ENCODE peak calls at places on chromosomes 5 and 9, in four cellular contexts. One of them, this sample, is unnamed.

GRCh38 chr5:72237879-72238278 is 82.2 kb downstream of the MRPS27 start:
- DNase-seq in right cardiac atrium: no peak
- DNase-seq in right atrium auricular region: no peak
- DNase-seq in A549: no peak
- DNase-seq in this sample: no peak

GRCh38 chr5:141597394-141597793 is 21.4 kb downstream of the DIAPH1 start:
- DNase-seq in right cardiac atrium: no peak
- DNase-seq in A549: no peak
- DNase-seq in right atrium auricular region: no peak
- DNase-seq in this sample: no peak

GRCh38 chr9:118577121-118577520 is 792.1 kb downstream of the BRINP1 start:
- DNase-seq in right cardiac atrium: no peak
- DNase-seq in right atrium auricular region: no peak
- DNase-seq in A549: peak
- DNase-seq in this sample: no peak

GRCh38 chr9:136022731-136023400 is 61.7 kb upstream of the UBAC1 start:
- DNase-seq in right atrium auricular region: no peak
- DNase-seq in right cardiac atrium: no peak
- DNase-seq in A549: no peak
- DNase-seq in this sample: no peak

GRCh38 chr9:94783121-94783664 is 56.7 kb downstream of the AOPEP start:
- DNase-seq in right cardiac atrium: peak
- DNase-seq in A549: peak
- DNase-seq in right atrium auricular region: peak
- DNase-seq in this sample: peak

GRCh38 chr5:592158-592557 is 20.0 kb upstream of the CEP72 start:
- DNase-seq in right atrium auricular region: no peak
- DNase-seq in right cardiac atrium: no peak
- DNase-seq in A549: no peak
- DNase-seq in this sample: no peak

GRCh38 chr5:136629125-136629790 is 263.9 kb upstream of the TRPC7 start:
- DNase-seq in right atrium auricular region: no peak
- DNase-seq in A549: no peak
- DNase-seq in right cardiac atrium: peak
- DNase-seq in this sample: no peak

GRCh38 chr5:76529464-76530344 is 93.5 kb downstream of the F2RL2 start:
- DNase-seq in A549: no peak
- DNase-seq in right atrium auricular region: no peak
- DNase-seq in right cardiac atrium: no peak
- DNase-seq in this sample: no peak

GRCh38 chr9:84819446-84819845 is 149.9 kb downstream of the NTRK2 start:
- DNase-seq in A549: no peak
- DNase-seq in right atrium auricular region: no peak
- DNase-seq in right cardiac atrium: no peak
- DNase-seq in this sample: no peak

GRCh38 chr5:20601678-20602100 is 613.7 kb upstream of the CDH18 start:
- DNase-seq in A549: peak
- DNase-seq in right cardiac atrium: no peak
- DNase-seq in right atrium auricular region: no peak
- DNase-seq in this sample: no peak

GRCh38 chr9:131296452-131296851 is 6.9 kb downstream of the PLPP7 start:
- DNase-seq in right cardiac atrium: peak
- DNase-seq in right atrium auricular region: no peak
- DNase-seq in A549: no peak
- DNase-seq in this sample: no peak

GRCh38 chr5:161966544-161966943 is 101.0 kb upstream of the GABRG2 start:
- DNase-seq in right atrium auricular region: no peak
- DNase-seq in right cardiac atrium: no peak
- DNase-seq in A549: peak
- DNase-seq in this sample: no peak

GRCh38 chr5:125085797-125086505 is 339.5 kb upstream of the ZNF608 start:
- DNase-seq in right cardiac atrium: no peak
- DNase-seq in A549: peak
- DNase-seq in right atrium auricular region: no peak
- DNase-seq in this sample: no peak

GRCh38 chr5:169218176-169218575 is 82.8 kb downstream of the SLIT3 start:
- DNase-seq in right cardiac atrium: no peak
- DNase-seq in right atrium auricular region: no peak
- DNase-seq in A549: no peak
- DNase-seq in this sample: no peak

GRCh38 chr9:93617273-93617672 is 40.9 kb downstream of the PHF2 start:
- DNase-seq in A549: no peak
- DNase-seq in right cardiac atrium: no peak
- DNase-seq in right atrium auricular region: no peak
- DNase-seq in this sample: no peak

GRCh38 chr5:54785729-54786548 is 199.5 kb downstream of the ESM1 start:
- DNase-seq in right atrium auricular region: no peak
- DNase-seq in right cardiac atrium: peak
- DNase-seq in A549: no peak
- DNase-seq in this sample: peak

GRCh38 chr5:157496847-157497246 is 36.8 kb downstream of the NIPAL4 start:
- DNase-seq in A549: no peak
- DNase-seq in right cardiac atrium: peak
- DNase-seq in right atrium auricular region: no peak
- DNase-seq in this sample: no peak

GRCh38 chr9:3528466-3528865 is 2.7 kb upstream of the RFX3 start:
- DNase-seq in right cardiac atrium: no peak
- DNase-seq in A549: no peak
- DNase-seq in right atrium auricular region: no peak
- DNase-seq in this sample: no peak

GRCh38 chr5:98490348-98490747 is 283.1 kb upstream of the RGMB start:
- DNase-seq in right cardiac atrium: no peak
- DNase-seq in right atrium auricular region: no peak
- DNase-seq in A549: no peak
- DNase-seq in this sample: no peak

GRCh38 chr5:9617739-9618504 is 12.2 kb downstream of the TAS2R1 start:
- DNase-seq in right cardiac atrium: no peak
- DNase-seq in right atrium auricular region: no peak
- DNase-seq in A549: no peak
- DNase-seq in this sample: no peak

GRCh38 chr9:136720251-136720886 is 8.0 kb downstream of the DIPK1B start:
- DNase-seq in A549: no peak
- DNase-seq in right cardiac atrium: peak
- DNase-seq in right atrium auricular region: no peak
- DNase-seq in this sample: no peak

GRCh38 chr9:113454914-113455761 is 8.4 kb upstream of the RGS3 start:
- DNase-seq in A549: peak
- DNase-seq in right atrium auricular region: peak
- DNase-seq in right cardiac atrium: peak
- DNase-seq in this sample: peak

GRCh38 chr9:106717686-106718085 is 145.3 kb upstream of the ZNF462 start:
- DNase-seq in right atrium auricular region: no peak
- DNase-seq in right cardiac atrium: no peak
- DNase-seq in A549: peak
- DNase-seq in this sample: no peak

GRCh38 chr5:10904862-10905432 is 143.9 kb upstream of the DAP start:
- DNase-seq in right atrium auricular region: no peak
- DNase-seq in A549: no peak
- DNase-seq in right cardiac atrium: no peak
- DNase-seq in this sample: no peak

GRCh38 chr9:99406939-99407338 is 184.9 kb downstream of the SEC61B start:
- DNase-seq in A549: no peak
- DNase-seq in right atrium auricular region: no peak
- DNase-seq in right cardiac atrium: no peak
- DNase-seq in this sample: no peak

GRCh38 chr5:112757468-112758208 is 20.0 kb downstream of the APC start:
- DNase-seq in right cardiac atrium: no peak
- DNase-seq in right atrium auricular region: no peak
- DNase-seq in A549: peak
- DNase-seq in this sample: no peak

GRCh38 chr9:98075332-98075805 is 18.8 kb downstream of the NANS start:
- DNase-seq in right atrium auricular region: no peak
- DNase-seq in A549: peak
- DNase-seq in right cardiac atrium: no peak
- DNase-seq in this sample: no peak

GRCh38 chr5:164000819-164001218 is 495.4 kb downstream of the MAT2B start:
- DNase-seq in right atrium auricular region: no peak
- DNase-seq in right cardiac atrium: no peak
- DNase-seq in A549: no peak
- DNase-seq in this sample: no peak

GRCh38 chr5:112381521-112381920 is 37.6 kb downstream of the EPB41L4A start:
- DNase-seq in A549: no peak
- DNase-seq in right cardiac atrium: peak
- DNase-seq in right atrium auricular region: no peak
- DNase-seq in this sample: no peak

GRCh38 chr5:93735378-93735777 is 6.0 kb downstream of the POU5F2 start:
- DNase-seq in A549: no peak
- DNase-seq in right atrium auricular region: no peak
- DNase-seq in right cardiac atrium: no peak
- DNase-seq in this sample: no peak

GRCh38 chr9:137439158-137439714 is 1.9 kb downstream of the ENTPD8 start:
- DNase-seq in right atrium auricular region: no peak
- DNase-seq in right cardiac atrium: peak
- DNase-seq in A549: no peak
- DNase-seq in this sample: no peak

GRCh38 chr9:93128011-93128714 is 5.9 kb downstream of the NINJ1 start:
- DNase-seq in right cardiac atrium: peak
- DNase-seq in right atrium auricular region: no peak
- DNase-seq in A549: no peak
- DNase-seq in this sample: no peak

GRCh38 chr9:19720374-19720773 is 68.5 kb downstream of the SLC24A2 start:
- DNase-seq in right cardiac atrium: no peak
- DNase-seq in A549: peak
- DNase-seq in right atrium auricular region: no peak
- DNase-seq in this sample: no peak

GRCh38 chr9:134858051-134858841 is 22.4 kb upstream of the FCN2 start:
- DNase-seq in A549: peak
- DNase-seq in right atrium auricular region: no peak
- DNase-seq in right cardiac atrium: no peak
- DNase-seq in this sample: no peak

GRCh38 chr5:95808686-95809413 is 13.7 kb downstream of the GLRX start:
- DNase-seq in right atrium auricular region: peak
- DNase-seq in A549: no peak
- DNase-seq in right cardiac atrium: peak
- DNase-seq in this sample: peak

GRCh38 chr9:110744753-110745522 is 76.3 kb downstream of the MUSK start:
- DNase-seq in right cardiac atrium: peak
- DNase-seq in right atrium auricular region: peak
- DNase-seq in A549: peak
- DNase-seq in this sample: no peak

GRCh38 chr5:150277043-150277442 is 12.5 kb downstream of the CAMK2A start:
- DNase-seq in right atrium auricular region: no peak
- DNase-seq in right cardiac atrium: no peak
- DNase-seq in A549: no peak
- DNase-seq in this sample: no peak

GRCh38 chr5:36874465-36874864 is 2.1 kb upstream of the NIPBL start:
- DNase-seq in right cardiac atrium: no peak
- DNase-seq in right atrium auricular region: no peak
- DNase-seq in A549: no peak
- DNase-seq in this sample: no peak

DNA sequence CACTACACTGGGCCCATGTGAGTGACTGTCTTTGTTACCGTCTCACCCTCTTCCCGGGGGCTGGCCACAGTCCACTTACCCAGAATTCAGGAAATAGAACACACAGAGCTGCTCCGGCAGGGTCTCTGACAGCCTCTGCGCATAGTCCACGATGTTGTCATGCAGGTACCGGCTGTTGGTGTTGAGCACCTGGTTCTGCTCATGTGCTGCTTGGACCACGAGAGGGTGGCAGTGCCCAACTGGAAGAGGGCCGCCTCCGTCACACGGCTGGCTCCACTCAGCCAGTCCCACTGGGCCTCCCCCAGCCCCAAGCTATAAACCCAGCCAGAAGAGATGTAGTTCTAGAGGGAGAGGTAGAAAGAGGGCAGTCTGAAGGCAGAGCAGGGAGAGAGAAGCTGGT is 2.7 kb downstream of the PHYKPL start:
- DNase-seq in right atrium auricular region: no peak
- DNase-seq in right cardiac atrium: no peak
- DNase-seq in A549: no peak
- DNase-seq in this sample: no peak
- H3K4me3 ChIP-seq in right atrium auricular region: no peak
- H3K4me3 ChIP-seq in right cardiac atrium: no peak
- H3K4me3 ChIP-seq in A549: no peak
- H3K4me3 ChIP-seq in this sample: no peak

GRCh38 chr5:2752875-2753435 is 1.5 kb upstream of the IRX2 start:
- DNase-seq in A549: no peak
- DNase-seq in right cardiac atrium: no peak
- DNase-seq in right atrium auricular region: peak
- DNase-seq in this sample: no peak

GRCh38 chr5:2754621-2755370 is 3.3 kb upstream of the IRX2 start:
- DNase-seq in right atrium auricular region: peak
- DNase-seq in A549: no peak
- DNase-seq in right cardiac atrium: no peak
- DNase-seq in this sample: no peak

GRCh38 chr5:2755371-2755715 is 3.9 kb upstream of the IRX2 start:
- DNase-seq in right atrium auricular region: peak
- DNase-seq in right cardiac atrium: no peak
- DNase-seq in A549: no peak
- DNase-seq in this sample: no peak

GRCh38 chr5:2752059-2752874 is 790 bp upstream of the IRX2 start:
- DNase-seq in right cardiac atrium: peak
- DNase-seq in right atrium auricular region: no peak
- DNase-seq in A549: no peak
- DNase-seq in this sample: peak

GRCh38 chr5:2753452-2754409 is 2.3 kb upstream of the IRX2 start:
- DNase-seq in right cardiac atrium: no peak
- DNase-seq in A549: no peak
- DNase-seq in right atrium auricular region: no peak
- DNase-seq in this sample: no peak
- H3K4me3 ChIP-seq in right cardiac atrium: no peak
- H3K4me3 ChIP-seq in A549: no peak
- H3K4me3 ChIP-seq in right atrium auricular region: no peak
- H3K4me3 ChIP-seq in this sample: no peak

DNA sequence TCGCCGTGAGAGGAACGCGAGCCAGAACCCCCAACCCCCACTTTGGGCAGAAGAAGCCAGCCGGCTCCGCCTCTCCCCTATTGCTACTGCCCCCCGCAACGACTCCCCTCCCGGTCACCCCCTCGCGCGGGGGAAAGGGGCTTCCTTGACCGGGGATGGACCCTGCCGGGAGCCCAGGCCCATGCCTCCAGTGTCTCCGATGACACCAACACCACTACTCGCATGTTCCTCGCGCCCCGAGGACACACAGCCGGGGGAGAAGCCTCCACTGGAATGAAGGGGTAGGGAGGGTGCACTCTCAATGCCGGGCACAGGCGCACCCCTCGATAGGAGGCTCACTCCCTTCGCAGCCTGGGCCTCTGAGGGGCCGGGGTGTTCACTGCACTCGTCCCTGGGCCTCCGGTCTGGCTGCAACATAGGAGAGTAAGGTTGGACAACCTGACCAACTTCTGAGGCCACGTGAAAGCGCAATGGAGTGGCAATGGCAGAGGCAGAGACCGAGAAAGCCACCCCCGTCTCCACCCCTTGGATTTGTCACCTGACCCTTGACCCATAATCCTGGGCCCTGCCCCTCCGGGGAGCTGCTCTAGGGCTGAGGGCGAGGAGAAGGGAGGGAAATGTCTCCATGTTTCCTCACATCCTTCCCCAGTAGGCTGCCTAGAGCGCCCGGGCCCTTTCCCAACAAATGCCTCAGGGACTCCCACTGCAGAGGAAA is 1.0 kb upstream of the CNTFR start:
- DNase-seq in right atrium auricular region: peak
- DNase-seq in A549: no peak
- DNase-seq in right cardiac atrium: peak
- DNase-seq in this sample: no peak
- H3K4me3 ChIP-seq in right atrium auricular region: peak
- H3K4me3 ChIP-seq in A549: peak
- H3K4me3 ChIP-seq in right cardiac atrium: peak
- H3K4me3 ChIP-seq in this sample: no peak

GRCh38 chr5:53418409-53418808 is 62.0 kb upstream of the FST start:
- DNase-seq in right atrium auricular region: no peak
- DNase-seq in right cardiac atrium: no peak
- DNase-seq in A549: peak
- DNase-seq in this sample: no peak
- H3K4me3 ChIP-seq in right atrium auricular region: no peak
- H3K4me3 ChIP-seq in right cardiac atrium: no peak
- H3K4me3 ChIP-seq in A549: peak
- H3K4me3 ChIP-seq in this sample: no peak